ENCODE peak calls at places on chromosome 17, in four cellular contexts. B is Karpas-422, H is fibroblast of pulmonary artery, O is mesendoderm. X is an unnamed sample.

GRCh38 chr17:7393613-7394451 is 493 bp downstream of the PLSCR3 start:
- DNase-seq in B (peak), H (no peak), O (peak), X (peak)

GRCh38 chr17:75830168-75831031 is 13.8 kb downstream of the UNC13D start:
- DNase-seq in B (peak), H (no peak), O (peak), X (no peak)

GRCh38 chr17:71709271-71709670 is 411.5 kb upstream of the SOX9 start:
- DNase-seq in B (no peak), H (no peak), O (no peak), X (no peak)

GRCh38 chr17:31415640-31416502 is 24.4 kb downstream of the RAB11FIP4 start:
- DNase-seq in B (no peak), H (no peak), O (no peak), X (no peak)

GRCh38 chr17:78490156-78490555 is 87.0 kb downstream of the DNAH17 start:
- DNase-seq in B (no peak), H (no peak), O (no peak), X (no peak)

GRCh38 chr17:6681176-6681575 is 29.6 kb downstream of the C17orf100 start:
- DNase-seq in B (no peak), H (no peak), O (no peak), X (no peak)

GRCh38 chr17:63928966-63929695 is 3.0 kb downstream of the CD79B start:
- DNase-seq in B (no peak), H (no peak), O (no peak), X (no peak)

GRCh38 chr17:82267575-82268379 is 5.7 kb downstream of the CSNK1D start:
- DNase-seq in B (no peak), H (peak), O (no peak), X (no peak)

GRCh38 chr17:83126275-83126930 is 47.0 kb downstream of the METRNL start:
- DNase-seq in B (no peak), H (no peak), O (no peak), X (no peak)

GRCh38 chr17:42405963-42406495 is 17.0 kb downstream of the CAVIN1 start:
- DNase-seq in B (peak), H (peak), O (peak), X (peak)

GRCh38 chr17:40445769-40446468 is 2.7 kb downstream of the IGFBP4 start:
- DNase-seq in B (no peak), H (peak), O (peak), X (no peak)

GRCh38 chr17:29212681-29213121 is 32.5 kb upstream of the MYO18A start:
- DNase-seq in B (no peak), H (no peak), O (no peak), X (no peak)

GRCh38 chr17:42387221-42387657 is 1.0 kb downstream of the STAT3 start:
- DNase-seq in B (no peak), H (peak), O (no peak), X (no peak)

GRCh38 chr17:41144846-41145245 is 4.5 kb upstream of the KRTAP4-6 start:
- DNase-seq in B (no peak), H (no peak), O (no peak), X (no peak)

GRCh38 chr17:21166599-21167265 is 40.0 kb downstream of the DHRS7B start:
- DNase-seq in B (no peak), H (peak), O (no peak), X (no peak)
- H3K4me3 ChIP-seq in B (no peak), H (no peak), O (no peak), X (no peak)

GRCh38 chr17:47388825-47389224 is 65.1 kb downstream of the EFCAB13 start:
- DNase-seq in B (no peak), H (no peak), O (no peak), X (no peak)
- H3K4me3 ChIP-seq in B (no peak), H (no peak), O (no peak), X (no peak)

DNA sequence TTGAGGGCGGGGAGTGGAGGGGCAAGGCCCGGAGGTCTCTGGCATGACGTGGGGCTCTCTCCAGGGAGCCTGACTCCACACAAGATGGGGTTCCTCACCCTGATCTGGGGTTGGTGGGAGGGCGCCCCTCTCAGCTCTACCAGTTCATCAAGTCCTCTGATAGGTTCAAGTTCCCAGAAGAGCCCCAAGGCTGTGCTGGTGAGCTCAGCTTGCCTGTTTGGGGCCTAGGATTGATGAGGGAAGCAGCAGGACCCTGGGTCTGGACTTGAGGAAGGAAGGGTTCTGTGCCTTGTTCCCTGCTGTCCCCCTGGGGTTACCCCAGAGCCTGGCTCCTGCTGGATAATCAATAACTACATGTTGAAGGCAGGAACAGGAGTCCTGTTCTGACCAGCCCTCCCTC is 3.5 kb downstream of the MGAT5B start:
- DNase-seq in B (peak), H (no peak), O (no peak), X (no peak)
- H3K4me3 ChIP-seq in B (no peak), H (no peak), O (no peak), X (no peak)

GRCh38 chr17:73165616-73166404 is 1.0 kb downstream of the SSTR2 start:
- DNase-seq in B (peak), H (no peak), O (no peak), X (no peak)
- H3K4me3 ChIP-seq in B (peak), H (peak), O (peak), X (peak)

GRCh38 chr17:44109312-44109630 is 14.2 kb downstream of the HDAC5 start:
- DNase-seq in B (no peak), H (no peak), O (no peak), X (no peak)
- H3K4me3 ChIP-seq in B (no peak), H (no peak), O (no peak), X (no peak)

GRCh38 chr17:59001158-59001814 is 105.4 kb downstream of the TRIM37 start:
- DNase-seq in B (peak), H (peak), O (peak), X (peak)

GRCh38 chr17:59002848-59003247 is 103.8 kb downstream of the TRIM37 start:
- DNase-seq in B (no peak), H (no peak), O (no peak), X (no peak)

GRCh38 chr17:59000022-59000421 is 106.7 kb downstream of the TRIM37 start:
- DNase-seq in B (no peak), H (no peak), O (no peak), X (no peak)

GRCh38 chr17:59003860-59004259 is 102.8 kb downstream of the TRIM37 start:
- DNase-seq in B (no peak), H (no peak), O (no peak), X (no peak)

DNA sequence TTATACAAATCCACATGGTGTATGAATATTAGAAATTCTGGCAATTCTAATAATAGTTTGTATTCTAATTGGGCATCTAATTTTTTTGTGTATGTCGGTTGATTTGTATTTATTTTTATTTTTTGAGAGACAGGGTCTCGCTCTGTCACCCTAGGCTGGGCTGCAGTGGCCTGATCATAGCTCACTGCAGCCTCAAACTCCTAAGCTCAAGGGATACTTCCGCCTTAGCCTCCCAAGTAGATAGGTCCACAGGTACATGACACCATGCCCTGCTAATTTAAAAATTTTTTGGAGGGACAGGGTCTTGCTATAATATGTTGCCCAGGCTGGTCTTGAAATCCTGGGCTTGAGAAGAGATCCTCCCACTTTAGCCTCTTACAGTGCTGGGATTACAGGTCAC is 104.6 kb downstream of the TRIM37 start:
- DNase-seq in B (peak), H (no peak), O (no peak), X (no peak)
- H3K4me3 ChIP-seq in B (peak), H (no peak), O (no peak), X (no peak)

GRCh38 chr17:70161519-70161918 is 7.8 kb upstream of the KCNJ2 start:
- DNase-seq in B (no peak), H (no peak), O (no peak), X (no peak)
- H3K4me3 ChIP-seq in B (no peak), H (no peak), O (no peak), X (no peak)

GRCh38 chr17:45423304-45423703 is 9.4 kb downstream of the ARHGAP27 start:
- DNase-seq in B (no peak), H (no peak), O (no peak), X (no peak)
- H3K4me3 ChIP-seq in B (no peak), H (no peak), O (no peak), X (no peak)

X was measured in effector memory CD4-positive, alpha-beta T cell.